ENCODE peak calls at places on chromosomes 7 and 10, in seven cellular contexts. B, M, T, O, F, Y and Q are unnamed samples.

GRCh38 chr7:130349911-130350782 is 5.5 kb downstream of the CPA5 start:
- DNase-seq in B (no peak), M (no peak), T (no peak), O (no peak), F (no peak), Y (no peak), Q (no peak)

GRCh38 chr7:108406474-108406873 is 49.8 kb downstream of the NRCAM start:
- DNase-seq in B (no peak), M (no peak), T (no peak), O (no peak), F (no peak), Y (no peak), Q (peak)

GRCh38 chr7:105256621-105257283 is 132.0 kb downstream of the SRPK2 start:
- DNase-seq in B (no peak), M (no peak), T (no peak), O (no peak), F (no peak), Y (no peak), Q (no peak)

GRCh38 chr7:26603631-26604030 is 260.8 kb downstream of the SKAP2 start:
- DNase-seq in B (no peak), M (no peak), T (no peak), O (no peak), F (no peak), Y (no peak), Q (no peak)

GRCh38 chr7:132568962-132569361 is 7.3 kb downstream of the PLXNA4 start:
- DNase-seq in B (no peak), M (no peak), T (no peak), O (no peak), F (no peak), Y (no peak), Q (no peak)

GRCh38 chr10:131655101-131655849 is 245.5 kb upstream of the PPP2R2D start:
- DNase-seq in B (no peak), M (no peak), T (peak), O (no peak), F (no peak), Y (no peak), Q (no peak)

GRCh38 chr7:100396421-100396982 is 23.2 kb downstream of the PILRA start:
- DNase-seq in B (no peak), M (no peak), T (no peak), O (no peak), F (no peak), Y (no peak), Q (no peak)

GRCh38 chr10:62230344-62231138 is 38.1 kb downstream of the RTKN2 start:
- DNase-seq in B (peak), M (peak), T (no peak), O (no peak), F (no peak), Y (no peak), Q (no peak)

GRCh38 chr7:107989618-107990373 is 13.2 kb downstream of the LAMB1 start:
- DNase-seq in B (peak), M (peak), T (no peak), O (no peak), F (peak), Y (no peak), Q (no peak)

GRCh38 chr7:157279679-157279972 is 57.2 kb upstream of the DNAJB6 start:
- DNase-seq in B (no peak), M (no peak), T (no peak), O (no peak), F (no peak), Y (no peak), Q (no peak)

GRCh38 chr10:133396035-133396624 is 2.2 kb downstream of the MTG1 start:
- DNase-seq in B (no peak), M (no peak), T (no peak), O (no peak), F (no peak), Y (no peak), Q (no peak)

GRCh38 chr7:134327896-134328295 is 11.2 kb upstream of the SLC35B4 start:
- DNase-seq in B (peak), M (peak), T (peak), O (no peak), F (no peak), Y (peak), Q (peak)

GRCh38 chr10:26524161-26524831 is 86.2 kb downstream of the APBB1IP start:
- DNase-seq in B (no peak), M (no peak), T (no peak), O (no peak), F (no peak), Y (no peak), Q (no peak)

GRCh38 chr10:75234017-75234682 is 1.6 kb downstream of the COMTD1 start:
- DNase-seq in B (peak), M (peak), T (peak), O (peak), F (peak), Y (no peak), Q (peak)

GRCh38 chr7:74372511-74373111 is 81.1 kb upstream of the GTF2IRD1 start:
- DNase-seq in B (no peak), M (no peak), T (no peak), O (peak), F (no peak), Y (no peak), Q (no peak)

GRCh38 chr7:44639701-44640321 is 33.4 kb downstream of the OGDH start:
- DNase-seq in B (peak), M (peak), T (peak), O (peak), F (no peak), Y (no peak), Q (peak)

GRCh38 chr10:110411047-110411410 is 86.7 kb upstream of the DUSP5 start:
- DNase-seq in B (peak), M (peak), T (peak), O (peak), F (no peak), Y (no peak), Q (no peak)

GRCh38 chr7:68691261-68692216 is 906.7 kb upstream of the AUTS2 start:
- DNase-seq in B (peak), M (peak), T (no peak), O (no peak), F (no peak), Y (no peak), Q (peak)

GRCh38 chr7:139725077-139725476 is 52.7 kb downstream of the HIPK2 start:
- DNase-seq in B (peak), M (peak), T (no peak), O (no peak), F (peak), Y (peak), Q (peak)

GRCh38 chr10:24456319-24456718 is 247.4 kb downstream of the KIAA1217 start:
- DNase-seq in B (peak), M (peak), T (no peak), O (no peak), F (no peak), Y (no peak), Q (no peak)

GRCh38 chr10:13104697-13105096 is 4.7 kb downstream of the OPTN start:
- DNase-seq in B (no peak), M (no peak), T (no peak), O (no peak), F (no peak), Y (no peak), Q (no peak)

GRCh38 chr7:107390921-107391320 is 78.9 kb upstream of the GPR22 start:
- DNase-seq in B (no peak), M (no peak), T (no peak), O (no peak), F (no peak), Y (no peak), Q (no peak)

DNA sequence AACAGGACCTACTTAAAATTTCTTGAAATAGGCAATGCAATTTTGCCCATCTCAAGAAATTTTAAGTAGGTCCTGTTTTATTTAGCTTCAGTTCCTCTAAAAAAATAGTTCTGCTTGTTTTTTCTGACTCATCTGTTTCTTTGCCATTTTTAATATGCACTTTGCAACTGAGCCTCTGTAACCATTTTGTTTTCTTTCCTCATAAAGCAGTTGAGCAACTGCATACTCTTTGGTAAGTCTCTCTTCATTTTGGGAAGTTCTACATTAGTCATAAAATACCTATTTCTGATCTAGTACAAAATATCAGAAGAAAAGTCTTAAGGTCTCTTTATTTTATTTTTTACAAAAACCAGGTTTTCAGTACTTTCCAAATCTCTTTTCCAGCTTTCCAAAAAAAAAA is 18.0 kb downstream of the TAS2R40 start:
- DNase-seq in B (no peak), M (peak), T (no peak), O (no peak), F (no peak), Y (no peak), Q (no peak)
- TF ChIP-seq CTCF in B (no peak), M (no peak), T (no peak), O (no peak), F (no peak), Y (no peak), Q (no peak)

GRCh38 chr7:83469491-83469890 is 179.4 kb downstream of the SEMA3E start:
- DNase-seq in B (no peak), M (no peak), T (no peak), O (no peak), F (no peak), Y (no peak), Q (no peak)

GRCh38 chr7:83478601-83479000 is 170.3 kb downstream of the SEMA3E start:
- DNase-seq in B (no peak), M (no peak), T (no peak), O (no peak), F (no peak), Y (no peak), Q (no peak)

GRCh38 chr7:83476501-83476900 is 172.4 kb downstream of the SEMA3E start:
- DNase-seq in B (no peak), M (no peak), T (no peak), O (no peak), F (no peak), Y (no peak), Q (no peak)

GRCh38 chr7:83472376-83472775 is 176.6 kb downstream of the SEMA3E start:
- DNase-seq in B (no peak), M (no peak), T (no peak), O (no peak), F (no peak), Y (no peak), Q (no peak)

GRCh38 chr7:83475403-83475802 is 173.5 kb downstream of the SEMA3E start:
- DNase-seq in B (no peak), M (no peak), T (no peak), O (no peak), F (no peak), Y (no peak), Q (no peak)
- TF ChIP-seq CTCF in B (peak), M (no peak), T (no peak), O (no peak), F (no peak), Y (peak), Q (no peak)

DNA sequence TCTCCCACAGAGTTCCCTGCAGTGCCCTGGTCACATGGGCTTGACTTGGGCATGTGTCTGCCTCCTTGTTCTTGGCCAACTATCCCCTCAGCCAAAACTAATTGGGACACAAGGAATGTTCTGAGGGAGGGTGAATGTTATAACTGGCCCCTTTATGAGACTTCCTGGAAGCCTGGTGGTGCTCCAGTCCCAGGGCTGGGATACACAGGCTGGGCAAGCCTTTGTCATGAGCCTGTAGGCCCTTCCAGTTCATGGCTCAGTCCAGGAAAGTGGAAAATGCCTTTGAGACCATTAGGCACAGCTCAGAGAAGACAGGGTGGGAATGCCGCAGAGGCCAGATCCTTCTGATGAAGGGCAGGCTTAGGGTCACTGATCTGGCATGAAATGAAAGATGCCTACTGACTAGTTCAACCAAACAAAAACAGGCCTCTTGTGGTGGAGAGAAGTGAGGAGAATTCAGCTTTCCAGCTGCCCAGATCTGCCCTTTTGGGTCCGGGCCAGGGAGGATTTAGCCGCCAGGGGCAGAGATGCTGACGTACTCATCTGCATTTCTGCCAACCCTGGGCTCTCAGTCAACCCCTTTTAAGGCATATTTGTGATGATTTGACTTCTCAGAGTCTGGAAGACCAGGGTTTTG is 961.5 kb downstream of the KCNMA1 start:
- DNase-seq in B (no peak), M (no peak), T (no peak), O (peak), F (peak), Y (no peak), Q (peak)
- TF ChIP-seq CTCF in B (peak), M (no peak), T (no peak), O (no peak), F (peak), Y (no peak), Q (no peak)

GRCh38 chr10:115948415-115948814 is 324.6 kb downstream of the GFRA1 start:
- DNase-seq in B (no peak), M (peak), T (no peak), O (no peak), F (no peak), Y (no peak), Q (peak)
- TF ChIP-seq CTCF in B (peak), M (peak), T (peak), O (peak), F (no peak), Y (peak), Q (peak)

GRCh38 chr10:60009316-60009715 is 103.0 kb upstream of the CCDC6 start:
- DNase-seq in B (no peak), M (no peak), T (no peak), O (no peak), F (no peak), Y (no peak), Q (no peak)

GRCh38 chr10:60003709-60004191 is 97.4 kb upstream of the CCDC6 start:
- DNase-seq in B (no peak), M (no peak), T (no peak), O (no peak), F (no peak), Y (no peak), Q (no peak)

GRCh38 chr10:60006046-60006445 is 99.7 kb upstream of the CCDC6 start:
- DNase-seq in B (no peak), M (no peak), T (no peak), O (no peak), F (no peak), Y (no peak), Q (no peak)

GRCh38 chr10:60008816-60009215 is 102.5 kb upstream of the CCDC6 start:
- DNase-seq in B (no peak), M (no peak), T (no peak), O (no peak), F (no peak), Y (no peak), Q (no peak)
- TF ChIP-seq CTCF in B (no peak), M (no peak), T (no peak), O (no peak), F (no peak), Y (peak), Q (no peak)

GRCh38 chr7:6111041-6111440 is 79.9 kb downstream of the ANKRD61 start:
- DNase-seq in B (no peak), M (no peak), T (no peak), O (no peak), F (no peak), Y (no peak), Q (no peak)

GRCh38 chr7:6107924-6108323 is 76.7 kb downstream of the ANKRD61 start:
- DNase-seq in B (no peak), M (no peak), T (no peak), O (no peak), F (no peak), Y (no peak), Q (no peak)

GRCh38 chr7:6106140-6106904 is 75.1 kb downstream of the ANKRD61 start:
- DNase-seq in B (peak), M (peak), T (no peak), O (no peak), F (no peak), Y (no peak), Q (peak)
- TF ChIP-seq CTCF in B (peak), M (peak), T (peak), O (peak), F (peak), Y (no peak), Q (peak)

GRCh38 chr7:135490783-135491182 is 19.1 kb downstream of the CNOT4 start:
- DNase-seq in B (peak), M (peak), T (peak), O (no peak), F (no peak), Y (no peak), Q (no peak)

GRCh38 chr7:135492151-135492550 is 17.8 kb downstream of the CNOT4 start:
- DNase-seq in B (no peak), M (no peak), T (no peak), O (no peak), F (no peak), Y (no peak), Q (no peak)

GRCh38 chr7:135481600-135481979 is 28.3 kb downstream of the CNOT4 start:
- DNase-seq in B (no peak), M (no peak), T (no peak), O (no peak), F (no peak), Y (no peak), Q (no peak)

GRCh38 chr7:135480966-135481599 is 28.8 kb downstream of the CNOT4 start:
- DNase-seq in B (no peak), M (no peak), T (no peak), O (no peak), F (no peak), Y (no peak), Q (no peak)

DNA sequence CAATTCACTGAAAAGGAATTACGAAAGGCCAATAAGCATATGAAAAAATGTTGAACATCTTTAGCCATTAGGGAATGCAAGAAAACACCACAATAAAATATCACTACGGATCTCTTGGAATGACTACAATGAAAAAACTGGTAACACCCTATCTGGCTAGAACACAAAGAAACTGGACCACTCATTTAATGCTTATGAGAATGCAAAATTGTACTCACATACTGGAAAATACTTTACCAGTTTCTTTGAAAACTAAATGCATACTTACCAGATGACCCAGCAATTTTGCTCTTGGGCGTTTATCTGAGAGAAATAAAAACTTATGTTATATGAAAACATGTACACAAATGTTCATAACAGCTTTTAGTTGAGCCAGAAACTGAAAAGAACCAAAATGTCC is 23.6 kb downstream of the CNOT4 start:
- DNase-seq in B (no peak), M (peak), T (no peak), O (no peak), F (no peak), Y (no peak), Q (no peak)
- TF ChIP-seq CTCF in B (no peak), M (no peak), T (no peak), O (no peak), F (no peak), Y (no peak), Q (no peak)

GRCh38 chr10:90872648-90873020 is 860 bp downstream of the RPP30 start:
- DNase-seq in B (no peak), M (peak), T (no peak), O (no peak), F (no peak), Y (no peak), Q (no peak)

GRCh38 chr10:90866050-90866598 is 5.7 kb upstream of the RPP30 start:
- DNase-seq in B (no peak), M (no peak), T (no peak), O (no peak), F (no peak), Y (no peak), Q (no peak)

GRCh38 chr10:90871761-90872647 is at the start of gene RPP30:
- DNase-seq in B (peak), M (peak), T (peak), O (peak), F (peak), Y (peak), Q (no peak)

GRCh38 chr10:90865400-90865799 is 6.4 kb upstream of the RPP30 start:
- DNase-seq in B (peak), M (peak), T (no peak), O (no peak), F (no peak), Y (no peak), Q (no peak)

DNA sequence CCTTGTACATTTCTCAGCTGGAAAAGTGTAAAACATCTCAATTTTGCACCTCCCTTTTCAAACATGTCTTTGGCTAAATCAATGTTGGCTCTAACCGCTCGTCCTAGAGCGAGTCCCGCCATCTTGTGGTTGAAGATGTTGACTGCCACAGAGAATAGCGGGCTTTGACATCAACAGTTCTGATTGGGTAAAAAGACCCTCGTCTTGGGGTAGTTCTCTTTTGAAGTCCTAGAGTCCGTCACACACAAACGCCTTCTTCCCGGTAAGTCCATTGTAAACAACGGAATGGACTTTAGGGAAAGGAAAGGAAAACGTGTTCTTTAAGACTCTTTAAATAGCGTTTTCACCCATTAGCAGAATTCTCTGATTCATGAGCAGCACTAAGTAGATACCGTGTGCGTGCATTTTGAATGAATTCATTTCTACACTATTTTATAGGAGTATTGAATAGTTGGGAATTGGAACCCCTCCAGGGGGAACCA is 454 bp upstream of the RPP30 start:
- DNase-seq in B (peak), M (peak), T (peak), O (no peak), F (no peak), Y (peak), Q (no peak)
- TF ChIP-seq CTCF in B (peak), M (peak), T (peak), O (peak), F (peak), Y (peak), Q (peak)

GRCh38 chr10:63492788-63493403 is 27.1 kb upstream of the JMJD1C start:
- DNase-seq in B (no peak), M (no peak), T (no peak), O (no peak), F (no peak), Y (no peak), Q (no peak)
- TF ChIP-seq CTCF in B (no peak), M (no peak), T (no peak), O (no peak), F (no peak), Y (no peak), Q (no peak)

DNA sequence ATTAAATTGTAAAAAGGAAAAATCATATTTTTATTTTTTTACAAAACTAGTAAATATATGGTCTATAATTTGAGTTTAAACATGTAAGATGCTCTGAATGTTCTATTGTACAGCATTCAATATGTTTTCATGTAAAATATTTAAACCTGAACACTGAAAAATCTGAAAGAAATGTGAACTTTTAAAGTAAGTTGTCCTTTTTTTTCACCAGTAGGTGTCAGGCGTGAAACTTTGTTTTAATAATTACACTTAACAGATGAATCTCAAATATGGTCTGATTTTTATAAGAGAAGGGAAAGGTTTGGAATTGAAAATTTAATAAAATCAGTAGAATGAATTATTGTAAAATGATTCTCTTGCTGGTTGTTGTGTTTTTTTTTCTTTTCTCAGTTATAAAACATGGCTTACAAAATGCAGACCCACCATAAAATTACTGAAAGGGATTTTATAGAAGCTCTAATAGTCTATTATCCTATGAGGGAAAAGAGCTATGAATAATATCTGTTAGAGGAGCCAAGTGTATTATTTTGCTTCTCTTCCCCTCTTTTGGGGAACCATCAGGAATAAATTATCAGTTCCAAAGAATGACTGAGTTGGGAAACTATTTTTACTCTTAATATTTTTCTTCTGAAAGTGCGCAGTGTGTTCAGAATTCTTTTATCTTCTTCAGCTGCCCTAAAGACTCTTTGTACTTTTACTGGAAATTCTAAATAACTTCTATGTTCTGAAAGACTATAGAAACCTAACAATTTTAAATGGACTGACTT is 217.7 kb upstream of the FZD1 start:
- DNase-seq in B (no peak), M (no peak), T (no peak), O (no peak), F (no peak), Y (no peak), Q (no peak)
- TF ChIP-seq CTCF in B (peak), M (peak), T (peak), O (peak), F (peak), Y (no peak), Q (peak)